ENCODE peak calls at places on chromosomes 3 and 15, in four cellular contexts. F is iPS DF 6.9; I is naive thymus-derived CD4-positive, alpha-beta T cell; V is suprapubic skin. D is an unnamed sample. For H3K4me1, the result is how much of the 10 kb centered on the place peaks cover.

GRCh38 chr15:95630683-95631082 is 699.8 kb upstream of the NR2F2 start:
- DNase-seq in I (no peak), V (no peak), F (no peak), D (no peak)

GRCh38 chr3:76206351-76206750 is 421.0 kb upstream of the ZNF717 start:
- DNase-seq in V (no peak), I (no peak), F (no peak), D (no peak)

GRCh38 chr3:32842987-32843386 is 25.2 kb downstream of the TRIM71 start:
- DNase-seq in F (no peak), V (no peak), I (no peak), D (no peak)

GRCh38 chr3:128970741-128971048 is 23.2 kb downstream of the CFAP92 start:
- DNase-seq in V (no peak), F (no peak), I (no peak), D (no peak)

GRCh38 chr3:124860599-124860998 is 26.6 kb downstream of the ITGB5 start:
- DNase-seq in V (peak), I (no peak), F (no peak), D (peak)

GRCh38 chr3:66889758-66890576 is 108.1 kb upstream of the KBTBD8 start:
- DNase-seq in V (no peak), I (no peak), F (no peak), D (no peak)

GRCh38 chr15:63970723-63971426 is 75.4 kb downstream of the DAPK2 start:
- DNase-seq in V (no peak), I (no peak), F (no peak), D (no peak)

GRCh38 chr3:161423911-161424522 is 52.7 kb upstream of the SPTSSB start:
- DNase-seq in F (no peak), V (no peak), I (peak), D (no peak)

GRCh38 chr3:42960282-42960681 is 18.8 kb upstream of the GASK1A start:
- DNase-seq in V (no peak), I (no peak), F (no peak), D (no peak)

GRCh38 chr3:61315874-61316273 is 64.6 kb upstream of the FHIT start:
- DNase-seq in I (no peak), V (no peak), F (no peak), D (no peak)

GRCh38 chr3:183548262-183548769 is 7.2 kb downstream of the KLHL6 start:
- DNase-seq in I (no peak), V (no peak), F (peak), D (peak)

GRCh38 chr3:137944593-137944992 is 65.4 kb upstream of the CLDN18 start:
- DNase-seq in F (no peak), V (no peak), I (no peak), D (no peak)

GRCh38 chr15:62769604-62770003 is 272.9 kb upstream of the TPM1 start:
- DNase-seq in I (no peak), V (no peak), F (no peak), D (peak)

GRCh38 chr15:83846847-83847246 is 192.9 kb downstream of the ADAMTSL3 start:
- DNase-seq in V (no peak), F (no peak), I (no peak), D (peak)

GRCh38 chr3:12993022-12993622 is 80.1 kb downstream of the IQSEC1 start:
- DNase-seq in I (no peak), V (peak), F (no peak), D (no peak)

GRCh38 chr3:38119248-38119544 is 17.7 kb downstream of the ACAA1 start:
- DNase-seq in F (no peak), V (no peak), I (no peak), D (no peak)

GRCh38 chr3:166123576-166123975 is 286.4 kb upstream of the BCHE start:
- DNase-seq in I (no peak), V (no peak), F (no peak), D (peak)

GRCh38 chr3:165459924-165460540 is 263.8 kb upstream of the SLITRK3 start:
- DNase-seq in F (no peak), V (no peak), I (no peak), D (peak)

GRCh38 chr3:46845397-46845859 is 17.8 kb downstream of the MYL3 start:
- DNase-seq in V (peak), I (no peak), F (no peak), D (no peak)

GRCh38 chr3:142916611-142917010 is 27.7 kb upstream of the PCOLCE2 start:
- DNase-seq in F (no peak), I (no peak), V (no peak), D (peak)

GRCh38 chr15:50049871-50050270 is 69.2 kb downstream of the ATP8B4 start:
- DNase-seq in I (no peak), F (no peak), V (no peak), D (no peak)

GRCh38 chr3:54837964-54838363 is 89.9 kb downstream of the LRTM1 start:
- DNase-seq in F (no peak), V (no peak), I (no peak), D (no peak)

GRCh38 chr3:108511055-108511454 is 659 bp upstream of the MYH15 start:
- DNase-seq in V (no peak), F (no peak), I (no peak), D (no peak)

GRCh38 chr3:125651246-125651645 is 55.9 kb upstream of the OSBPL11 start:
- DNase-seq in V (no peak), I (no peak), F (no peak), D (peak)

GRCh38 chr3:43163895-43164493 is 58.1 kb upstream of the POMGNT2 start:
- DNase-seq in F (no peak), V (no peak), I (no peak), D (no peak)

GRCh38 chr15:98686983-98687382 is 38.6 kb downstream of the IGF1R start:
- DNase-seq in V (no peak), F (no peak), I (no peak), D (no peak)

GRCh38 chr3:100087203-100087602 is 27.1 kb downstream of the FILIP1L start:
- DNase-seq in F (no peak), I (no peak), V (no peak), D (peak)

GRCh38 chr3:121663171-121663847 is 2.6 kb upstream of the HCLS1 start:
- DNase-seq in F (no peak), I (no peak), V (no peak), D (no peak)

GRCh38 chr3:194083253-194084224 is 52.4 kb upstream of the HES1 start:
- DNase-seq in I (no peak), F (no peak), V (no peak), D (no peak)

GRCh38 chr3:158788446-158788845 is 13.4 kb upstream of the MFSD1 start:
- DNase-seq in V (no peak), I (no peak), F (no peak), D (no peak)

GRCh38 chr3:168684519-168684918 is 588.8 kb upstream of the GOLIM4 start:
- DNase-seq in I (no peak), F (no peak), V (no peak), D (no peak)

GRCh38 chr3:14179114-14179465 is 473 bp downstream of the LSM3 start:
- DNase-seq in I (no peak), F (no peak), V (no peak), D (no peak)

GRCh38 chr15:69164807-69165636 is 4.6 kb downstream of the GLCE start:
- DNase-seq in I (no peak), F (no peak), V (no peak), D (peak)

GRCh38 chr15:66024998-66025397 is 155.7 kb downstream of the RAB11A start:
- DNase-seq in I (no peak), V (no peak), F (no peak), D (no peak)

GRCh38 chr3:100698736-100699135 is 10.6 kb upstream of the TFG start:
- DNase-seq in I (no peak), V (no peak), F (no peak), D (no peak)

GRCh38 chr15:84981711-84982300 is at the start of gene PDE8A:
- DNase-seq in I (peak), F (no peak), V (peak), D (peak)

GRCh38 chr3:113496924-113497323 is 18.0 kb downstream of the SPICE1 start:
- DNase-seq in V (no peak), I (no peak), F (no peak), D (no peak)

GRCh38 chr3:150090877-150091276 is 120.2 kb upstream of the PFN2 start:
- DNase-seq in F (no peak), V (no peak), I (no peak), D (no peak)

GRCh38 chr15:78561490-78561889 is 3.8 kb upstream of the CHRNA5 start:
- DNase-seq in F (no peak), V (no peak), I (no peak), D (no peak)
- H3K4me1 ChIP-seq in F (under half), V (under half), I (under half), D (under half)

GRCh38 chr15:74396146-74396438 is 28.6 kb upstream of the CYP11A1 start:
- DNase-seq in I (no peak), F (no peak), V (no peak), D (no peak)
- H3K4me1 ChIP-seq in I (under half), F (under half), V (under half), D (under half)

GRCh38 chr3:127780536-127781400 is 41.5 kb downstream of the MGLL start:
- DNase-seq in F (no peak), V (no peak), I (no peak), D (no peak)
- H3K4me1 ChIP-seq in F (under half), V (under half), I (under half), D (under half)

GRCh38 chr3:114519415-114519814 is 225.6 kb downstream of the TIGIT start:
- DNase-seq in I (no peak), F (peak), V (no peak), D (peak)

GRCh38 chr3:114518409-114518808 is 224.6 kb downstream of the TIGIT start:
- DNase-seq in V (no peak), I (no peak), F (no peak), D (no peak)
- H3K4me1 ChIP-seq in V (under half), I (under half), F (under half), D (under half)

GRCh38 chr15:101204744-101205535 is 46.9 kb downstream of the CHSY1 start:
- DNase-seq in I (no peak), F (no peak), V (no peak), D (no peak)
- H3K4me1 ChIP-seq in I (under half), F (under half), V (half or more), D (under half)

GRCh38 chr15:80500021-80500420 is 95.8 kb downstream of the ARNT2 start:
- DNase-seq in V (no peak), F (no peak), I (no peak), D (no peak)

GRCh38 chr15:80502782-80503181 is 98.6 kb downstream of the ARNT2 start:
- DNase-seq in I (no peak), V (no peak), F (no peak), D (no peak)

GRCh38 chr15:80503319-80503952 is 99.3 kb downstream of the ARNT2 start:
- DNase-seq in I (no peak), F (no peak), V (no peak), D (no peak)

GRCh38 chr15:80498652-80499051 is 94.5 kb downstream of the ARNT2 start:
- DNase-seq in V (no peak), I (no peak), F (no peak), D (no peak)

GRCh38 chr15:80501453-80501852 is 97.3 kb downstream of the ARNT2 start:
- DNase-seq in I (no peak), F (no peak), V (no peak), D (no peak)
- H3K4me1 ChIP-seq in I (under half), F (under half), V (under half), D (under half)

D was measured in foreskin keratinocyte.